ENCODE peak calls at places on chromosomes 1 and 21, in five cellular contexts. P is astrocyte of the hippocampus, I is Right ventricle myocardium superior, H is HTR-8/SVneo, L is NCI-H345. O is an unnamed sample.

GRCh38 chr1:6592441-6592840 is 10.2 kb downstream of the KLHL21 start:
- DNase-seq in P (no peak), I (peak; percentile 56), H (no peak), L (no peak), O (no peak)

GRCh38 chr1:45840704-45841103 is 37.3 kb downstream of the MAST2 start:
- DNase-seq in P (no peak), I (no peak), H (no peak), L (no peak), O (no peak)

GRCh38 chr21:39631842-39632577 is 19.3 kb downstream of the B3GALT5 start:
- DNase-seq in P (no peak), I (no peak), H (no peak), L (no peak), O (no peak)

GRCh38 chr1:205534444-205534985 is 30.0 kb downstream of the CDK18 start:
- DNase-seq in P (no peak), I (no peak), H (no peak), L (no peak), O (no peak)

GRCh38 chr1:234602334-234603220 is 7.4 kb downstream of the IRF2BP2 start:
- DNase-seq in P (peak; percentile 93), I (no peak), H (no peak), L (peak; percentile 62), O (peak; percentile 44)

GRCh38 chr1:31694910-31695300 is 8.9 kb downstream of the COL16A1 start:
- DNase-seq in P (no peak), I (no peak), H (no peak), L (no peak), O (no peak)

GRCh38 chr1:27478098-27478497 is 11.9 kb downstream of the WASF2 start:
- DNase-seq in P (no peak), I (no peak), H (no peak), L (no peak), O (no peak)

GRCh38 chr1:114737314-114737713 is 20.5 kb downstream of the CSDE1 start:
- DNase-seq in P (no peak), I (no peak), H (no peak), L (no peak), O (no peak)

GRCh38 chr1:110223581-110223980 is 13.5 kb downstream of the KCNC4 start:
- DNase-seq in P (no peak), I (no peak), H (no peak), L (no peak), O (no peak)

GRCh38 chr1:245458761-245459174 is 304.0 kb downstream of the KIF26B start:
- DNase-seq in P (no peak), I (no peak), H (no peak), L (no peak), O (no peak)

O was measured in heart left ventricle.